ENCODE peak calls at places on chromosomes 2 and 18, in ten cellular contexts. J is GM20000, L is AG09309, R is right lobe of liver, G is IMR-90, O is tibial nerve, V is HepG2, M is thoracic aorta, Z is nephron progenitor cell, N is heart left ventricle. U is an unnamed sample.

GRCh38 chr2:239236043-239236807 is 164.6 kb downstream of the HDAC4 start:
- DNase-seq in J (no peak), L (no peak), R (no peak), G (no peak), O (no peak), V (no peak), M (no peak), Z (no peak), N (no peak), U (no peak)

GRCh38 chr2:207463433-207463832 is 66.3 kb upstream of the CREB1 start:
- DNase-seq in J (no peak), L (no peak), R (no peak), G (no peak), O (no peak), V (no peak), M (no peak), Z (no peak), N (no peak), U (no peak)

GRCh38 chr2:99754215-99754614 is 264.4 kb upstream of the REV1 start:
- DNase-seq in J (no peak), L (peak), R (no peak), G (peak), O (no peak), V (no peak), M (no peak), Z (no peak), N (no peak), U (no peak)

GRCh38 chr2:42021490-42021889 is 26.3 kb upstream of the PKDCC start:
- DNase-seq in J (no peak), L (peak), R (no peak), G (peak), O (peak), V (no peak), M (no peak), Z (no peak), N (no peak), U (no peak)

GRCh38 chr2:86646329-86646728 is 22.7 kb upstream of the RNF103 start:
- DNase-seq in J (no peak), L (no peak), R (no peak), G (no peak), O (no peak), V (no peak), M (no peak), Z (no peak), N (no peak), U (no peak)

GRCh38 chr18:52869942-52870907 is 530.2 kb downstream of the DCC start:
- DNase-seq in J (no peak), L (no peak), R (peak), G (no peak), O (no peak), V (no peak), M (no peak), Z (peak), N (no peak), U (no peak)

GRCh38 chr2:181411105-181411849 is 45.9 kb upstream of the ITGA4 start:
- DNase-seq in J (no peak), L (no peak), R (no peak), G (no peak), O (no peak), V (no peak), M (no peak), Z (peak), N (peak), U (no peak)

GRCh38 chr2:100278986-100279385 is 43.3 kb downstream of the LONRF2 start:
- DNase-seq in J (no peak), L (no peak), R (no peak), G (no peak), O (no peak), V (no peak), M (no peak), Z (no peak), N (no peak), U (no peak)

GRCh38 chr2:216911886-216912285 is 52.0 kb upstream of the TNP1 start:
- DNase-seq in J (no peak), L (peak), R (no peak), G (peak), O (no peak), V (no peak), M (no peak), Z (no peak), N (no peak), U (no peak)

GRCh38 chr2:130836501-130837174 is at the start of gene ARHGEF4:
- DNase-seq in J (peak), L (no peak), R (peak), G (no peak), O (no peak), V (no peak), M (no peak), Z (peak), N (no peak), U (no peak)

GRCh38 chr18:27735117-27735516 is 441.8 kb downstream of the CDH2 start:
- DNase-seq in J (no peak), L (no peak), R (no peak), G (no peak), O (no peak), V (no peak), M (no peak), Z (no peak), N (no peak), U (no peak)

GRCh38 chr2:174003635-174004310 is 38.6 kb upstream of the SP3 start:
- DNase-seq in J (no peak), L (no peak), R (peak), G (no peak), O (no peak), V (peak), M (no peak), Z (no peak), N (peak), U (no peak)

GRCh38 chr18:60892855-60893254 is 440.4 kb upstream of the CDH20 start:
- DNase-seq in J (no peak), L (no peak), R (no peak), G (no peak), O (no peak), V (peak), M (no peak), Z (no peak), N (no peak), U (no peak)

GRCh38 chr2:12412898-12413305 is 303.8 kb upstream of the TRIB2 start:
- DNase-seq in J (peak), L (no peak), R (no peak), G (peak), O (no peak), V (no peak), M (no peak), Z (no peak), N (no peak), U (no peak)

GRCh38 chr2:133790706-133791105 is 222.4 kb upstream of the NCKAP5 start:
- DNase-seq in J (no peak), L (no peak), R (no peak), G (peak), O (no peak), V (no peak), M (no peak), Z (no peak), N (no peak), U (no peak)

GRCh38 chr2:232662486-232663260 is 29.3 kb downstream of the EFHD1 start:
- DNase-seq in J (no peak), L (no peak), R (no peak), G (no peak), O (no peak), V (no peak), M (no peak), Z (no peak), N (no peak), U (no peak)

GRCh38 chr2:10521891-10522448 is 73.8 kb upstream of the ODC1 start:
- DNase-seq in J (no peak), L (no peak), R (peak), G (no peak), O (no peak), V (no peak), M (no peak), Z (no peak), N (no peak), U (no peak)

GRCh38 chr2:161223139-161223732 is 63.0 kb downstream of the TANK start:
- DNase-seq in J (no peak), L (no peak), R (no peak), G (peak), O (no peak), V (peak), M (no peak), Z (no peak), N (no peak), U (no peak)

GRCh38 chr2:152542995-152543481 is 174.2 kb downstream of the PRPF40A start:
- DNase-seq in J (no peak), L (peak), R (no peak), G (peak), O (no peak), V (peak), M (no peak), Z (no peak), N (no peak), U (no peak)

GRCh38 chr18:54871231-54871630 is 43.0 kb downstream of the RAB27B start:
- DNase-seq in J (no peak), L (no peak), R (no peak), G (no peak), O (no peak), V (no peak), M (no peak), Z (no peak), N (no peak), U (no peak)

GRCh38 chr2:74525717-74526648 is at the start of gene DQX1:
- DNase-seq in J (peak), L (no peak), R (no peak), G (peak), O (no peak), V (peak), M (no peak), Z (no peak), N (no peak), U (no peak)

GRCh38 chr2:18362696-18363095 is 197.8 kb downstream of the RDH14 start:
- DNase-seq in J (no peak), L (peak), R (no peak), G (peak), O (no peak), V (no peak), M (no peak), Z (no peak), N (no peak), U (no peak)

GRCh38 chr2:223725494-223725893 is 111.9 kb downstream of the AP1S3 start:
- DNase-seq in J (no peak), L (peak), R (no peak), G (peak), O (peak), V (peak), M (peak), Z (peak), N (peak), U (peak)

GRCh38 chr2:58680938-58681337 is 439.8 kb upstream of the FANCL start:
- DNase-seq in J (no peak), L (no peak), R (no peak), G (no peak), O (no peak), V (no peak), M (no peak), Z (no peak), N (no peak), U (no peak)

GRCh38 chr2:28893488-28893887 is 979 bp upstream of the WDR43 start:
- DNase-seq in J (no peak), L (no peak), R (no peak), G (no peak), O (no peak), V (no peak), M (no peak), Z (no peak), N (no peak), U (no peak)

GRCh38 chr2:216855614-216856013 is 4.2 kb downstream of the TNP1 start:
- DNase-seq in J (no peak), L (no peak), R (no peak), G (no peak), O (no peak), V (no peak), M (no peak), Z (no peak), N (peak), U (no peak)

GRCh38 chr2:221572180-221572820 is at the start of gene EPHA4:
- DNase-seq in J (peak), L (peak), R (peak), G (peak), O (peak), V (no peak), M (no peak), Z (peak), N (peak), U (peak)

GRCh38 chr2:146241023-146241422 is 1603.8 kb upstream of the ACVR2A start:
- DNase-seq in J (no peak), L (no peak), R (no peak), G (no peak), O (no peak), V (no peak), M (no peak), Z (no peak), N (no peak), U (no peak)

GRCh38 chr18:24089059-24089458 is 49.8 kb upstream of the CABYR start:
- DNase-seq in J (no peak), L (no peak), R (no peak), G (peak), O (no peak), V (no peak), M (no peak), Z (no peak), N (no peak), U (no peak)

GRCh38 chr18:40760251-40760650 is 1194.8 kb upstream of the PIK3C3 start:
- DNase-seq in J (no peak), L (no peak), R (no peak), G (no peak), O (no peak), V (no peak), M (no peak), Z (no peak), N (no peak), U (no peak)

GRCh38 chr2:38775097-38775920 is 2.7 kb upstream of the GEMIN6 start:
- DNase-seq in J (no peak), L (no peak), R (no peak), G (no peak), O (no peak), V (peak), M (no peak), Z (no peak), N (no peak), U (no peak)

GRCh38 chr2:181785677-181786344 is 105.5 kb upstream of the NEUROD1 start:
- DNase-seq in J (no peak), L (peak), R (no peak), G (peak), O (no peak), V (no peak), M (no peak), Z (no peak), N (no peak), U (no peak)

GRCh38 chr2:228527481-228527880 is 346.0 kb upstream of the SPHKAP start:
- DNase-seq in J (no peak), L (no peak), R (no peak), G (peak), O (no peak), V (no peak), M (no peak), Z (no peak), N (no peak), U (no peak)

GRCh38 chr18:73793386-73793785 is 354.2 kb downstream of the FBXO15 start:
- DNase-seq in J (no peak), L (peak), R (no peak), G (peak), O (no peak), V (no peak), M (no peak), Z (no peak), N (no peak), U (no peak)

DNA sequence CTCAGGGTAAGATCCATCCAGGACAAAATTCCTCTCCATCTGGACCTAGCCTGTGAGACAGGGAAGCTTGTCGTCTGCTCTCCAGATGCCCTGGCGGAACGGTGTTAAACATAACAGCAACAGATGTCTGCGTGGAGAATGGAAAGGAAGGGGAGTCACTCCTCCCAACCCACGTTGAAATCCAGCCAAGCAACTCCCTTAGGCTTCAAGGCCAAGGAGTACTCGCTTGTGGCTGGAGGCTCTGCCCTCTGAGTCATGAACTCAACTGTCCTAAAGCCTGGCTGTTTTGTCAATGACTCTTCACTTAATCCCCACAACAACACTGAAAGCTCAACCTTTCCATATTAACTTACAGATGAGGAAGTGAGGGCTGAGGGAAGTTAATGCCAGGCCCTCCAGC is 42.2 kb downstream of the TPO start:
- DNase-seq in J (no peak), L (no peak), R (no peak), G (no peak), O (no peak), V (no peak), M (no peak), Z (no peak), N (no peak), U (no peak)
- TF ChIP-seq CTCF in J (no peak), L (no peak), R (no peak), G (no peak), O (no peak), V (no peak), M (no peak), Z (no peak), N (no peak), U (no peak)

GRCh38 chr18:8948011-8948410 is 154.5 kb upstream of the NDUFV2 start:
- DNase-seq in J (no peak), L (no peak), R (no peak), G (no peak), O (no peak), V (no peak), M (no peak), Z (no peak), N (no peak), U (no peak)

GRCh38 chr18:8947576-8947975 is 154.9 kb upstream of the NDUFV2 start:
- DNase-seq in J (no peak), L (no peak), R (no peak), G (no peak), O (no peak), V (no peak), M (no peak), Z (no peak), N (no peak), U (no peak)

GRCh38 chr18:8949206-8949605 is 153.3 kb upstream of the NDUFV2 start:
- DNase-seq in J (no peak), L (no peak), R (no peak), G (peak), O (no peak), V (no peak), M (no peak), Z (no peak), N (no peak), U (no peak)

GRCh38 chr18:8946046-8946838 is 156.3 kb upstream of the NDUFV2 start:
- DNase-seq in J (no peak), L (peak), R (no peak), G (peak), O (no peak), V (no peak), M (no peak), Z (no peak), N (no peak), U (no peak)

DNA sequence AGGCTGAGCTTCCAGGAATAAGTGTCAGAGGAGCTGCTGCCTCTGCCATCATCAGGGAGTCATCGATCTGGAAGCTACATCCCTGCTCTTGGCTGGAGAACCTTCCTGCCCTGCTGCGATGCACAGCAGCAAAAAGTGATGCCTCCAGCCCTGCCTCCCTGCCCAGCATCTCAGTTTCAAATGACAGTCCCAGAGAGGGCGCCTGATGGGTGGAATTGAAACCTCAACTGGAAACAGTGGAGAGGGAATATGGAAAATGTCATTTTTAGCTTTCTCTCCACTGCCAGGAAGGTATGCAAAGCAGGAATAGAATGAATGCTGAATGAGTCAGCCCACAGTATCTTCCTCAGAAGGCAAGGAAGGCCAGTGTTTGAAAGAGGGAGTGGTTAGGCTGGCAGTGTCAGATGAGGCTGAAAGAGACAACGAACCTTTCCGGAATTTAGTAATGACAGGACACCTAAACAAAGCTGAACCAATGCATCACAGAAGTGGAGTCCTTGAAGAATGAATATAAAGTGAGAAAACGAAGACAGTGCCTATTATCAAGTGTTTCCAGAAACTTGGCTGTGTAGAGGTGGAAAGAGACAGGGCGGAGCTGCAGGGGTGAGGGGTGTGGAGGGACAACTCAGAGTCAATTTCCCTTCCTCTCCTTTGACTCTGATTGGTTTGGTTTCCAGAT is 153.9 kb upstream of the NDUFV2 start:
- DNase-seq in J (no peak), L (peak), R (no peak), G (peak), O (no peak), V (no peak), M (no peak), Z (no peak), N (no peak), U (no peak)
- TF ChIP-seq CTCF in J (no peak), L (no peak), R (no peak), G (no peak), O (no peak), V (no peak), M (no peak), Z (no peak), N (no peak), U (no peak)

GRCh38 chr2:120952318-120952717 is 216.7 kb downstream of the GLI2 start:
- DNase-seq in J (no peak), L (no peak), R (no peak), G (peak), O (no peak), V (no peak), M (no peak), Z (no peak), N (no peak), U (no peak)
- TF ChIP-seq CTCF in J (no peak), L (no peak), R (no peak), G (no peak), O (no peak), V (no peak), M (no peak), Z (no peak), N (no peak), U (no peak)

GRCh38 chr2:1546901-1547300 is 133.6 kb downstream of the TPO start:
- DNase-seq in J (no peak), L (no peak), R (no peak), G (no peak), O (no peak), V (no peak), M (no peak), Z (no peak), N (no peak), U (no peak)
- TF ChIP-seq CTCF in J (no peak), L (peak), R (no peak), G (no peak), O (no peak), V (peak), M (no peak), Z (no peak), N (no peak), U (no peak)

DNA sequence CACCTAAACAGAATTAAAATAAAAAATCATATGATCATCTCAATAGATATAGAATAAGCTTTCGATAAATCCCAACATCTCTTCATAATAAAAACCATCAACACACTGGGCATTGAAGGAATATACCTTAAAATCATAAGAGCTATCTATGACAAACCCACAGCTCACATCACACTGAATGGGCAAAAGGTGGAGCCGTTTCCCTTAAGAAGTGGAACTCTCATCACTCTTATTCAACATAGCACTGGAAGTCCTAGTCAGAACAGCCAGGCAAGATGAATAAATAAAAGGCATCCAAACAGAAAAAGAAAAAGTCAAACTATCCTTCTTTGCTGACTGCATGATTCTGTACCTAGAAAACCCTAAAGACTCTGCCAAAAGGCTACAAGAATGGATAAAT is 510.3 kb downstream of the ZNF804A start:
- DNase-seq in J (no peak), L (no peak), R (no peak), G (no peak), O (no peak), V (no peak), M (no peak), Z (no peak), N (no peak), U (no peak)
- TF ChIP-seq CTCF in J (no peak), L (no peak), R (no peak), G (no peak), O (no peak), V (no peak), M (no peak), Z (no peak), N (no peak), U (no peak)